ENCODE peak calls at places on chromosome 3, in five cellular contexts. N is cardiac muscle cell, D is ovary, T is AG09309, U is NCI-H2081. B is an unnamed sample.

GRCh38 chr3:143429628-143430514 is 310.3 kb downstream of the CHST2 start:
- DNase-seq in N (no peak), D (no peak), T (no peak), U (no peak), B (no peak)

GRCh38 chr3:128845119-128845518 is 34.3 kb upstream of the ACAD9 start:
- DNase-seq in N (peak; percentile 17), D (no peak), T (no peak), U (no peak), B (no peak)

GRCh38 chr3:141877911-141878310 is 1.5 kb downstream of the ATP1B3 start:
- DNase-seq in N (no peak), D (no peak), T (no peak), U (peak; percentile 31), B (no peak)

GRCh38 chr3:181239456-181239855 is 249.9 kb upstream of the DNAJC19 start:
- DNase-seq in N (no peak), D (no peak), T (no peak), U (no peak), B (no peak)

GRCh38 chr3:188972313-188972712 is 199.5 kb upstream of the TPRG1 start:
- DNase-seq in N (no peak), D (no peak), T (no peak), U (no peak), B (no peak)

GRCh38 chr3:112685435-112685834 is 44.5 kb upstream of the CCDC80 start:
- DNase-seq in N (no peak), D (no peak), T (peak; percentile 83), U (no peak), B (no peak)

GRCh38 chr3:155248531-155249187 is 44.8 kb downstream of the STRIT1 start:
- DNase-seq in N (no peak), D (no peak), T (no peak), U (no peak), B (no peak)

GRCh38 chr3:171044828-171045793 is 18.6 kb upstream of the SLC2A2 start:
- DNase-seq in N (no peak), D (no peak), T (peak; percentile 97), U (no peak), B (no peak)

GRCh38 chr3:172355836-172356235 is 92.4 kb downstream of the GHSR start:
- DNase-seq in N (no peak), D (no peak), T (peak; percentile 78), U (no peak), B (no peak)

GRCh38 chr3:25885544-25885943 is 95.7 kb downstream of the OXSM start:
- DNase-seq in N (no peak), D (no peak), T (no peak), U (no peak), B (no peak)

GRCh38 chr3:171218069-171218468 is 191.5 kb upstream of the SLC2A2 start:
- DNase-seq in N (no peak), D (no peak), T (no peak), U (no peak), B (no peak)